ENCODE peak calls at places on chromosomes 11 and 22, in ten cellular contexts. X is upper lobe of left lung; H is testis; K is prostate gland; U is right lobe of liver; J is hepatocyte; L is body of pancreas; M is heart right ventricle; C is CD8-positive, alpha-beta T cell; B is pancreas. N is an unnamed sample.
A peak's percentile ranks its signal among the peaks of the same experiment; 100 is the strongest.

GRCh38 chr11:119148855-119149370 is at the start of gene ABCG4:
- DNase-seq in L (peak; percentile 33), K (no peak), C (no peak), M (no peak), X (peak; percentile 88), U (no peak), H (no peak), J (peak; percentile 49), B (peak; percentile 73), N (peak; percentile 81)

GRCh38 chr11:1931791-1932480 is 12.4 kb downstream of the TNNT3 start:
- DNase-seq in L (no peak), K (no peak), M (no peak), U (peak; percentile 48), J (no peak), C (no peak), X (no peak), B (peak; percentile 53), H (no peak), N (peak; percentile 86)

GRCh38 chr11:119093951-119094815 is 7.5 kb downstream of the DPAGT1 start:
- DNase-seq in U (no peak), B (peak; percentile 85), K (peak; percentile 14), H (peak; percentile 46), J (peak; percentile 62), L (peak; percentile 44), M (no peak), C (peak; percentile 49), X (no peak), N (peak; percentile 84)

GRCh38 chr11:88337342-88338222 is at the start of gene CTSC:
- DNase-seq in J (peak; percentile 96), L (peak; percentile 96), B (peak; percentile 95), K (peak; percentile 83), H (peak; percentile 98), U (peak; percentile 96), M (peak; percentile 92), C (peak; percentile 91), X (peak; percentile 98), N (peak; percentile 94)

GRCh38 chr11:2074266-2074825 is 64.8 kb downstream of the IGF2 start:
- DNase-seq in K (no peak), X (no peak), M (no peak), U (no peak), B (no peak), H (no peak), C (no peak), L (no peak), J (no peak), N (peak; percentile 43)

GRCh38 chr22:48781868-48782267 is 1045.8 kb downstream of the BRD1 start:
- DNase-seq in K (no peak), X (peak; percentile 30), U (no peak), J (no peak), L (no peak), C (no peak), H (no peak), B (no peak), M (no peak), N (no peak)

GRCh38 chr11:29448246-29448877 is 568.5 kb downstream of the KCNA4 start:
- DNase-seq in M (no peak), K (no peak), C (no peak), H (peak; percentile 54), J (peak; percentile 47), X (no peak), L (peak; percentile 9), B (no peak), U (no peak), N (no peak)

GRCh38 chr11:13042873-13043338 is 33.8 kb downstream of the RASSF10 start:
- DNase-seq in C (no peak), M (no peak), L (no peak), H (no peak), B (no peak), K (no peak), U (no peak), X (no peak), J (peak; percentile 28), N (no peak)

DNA sequence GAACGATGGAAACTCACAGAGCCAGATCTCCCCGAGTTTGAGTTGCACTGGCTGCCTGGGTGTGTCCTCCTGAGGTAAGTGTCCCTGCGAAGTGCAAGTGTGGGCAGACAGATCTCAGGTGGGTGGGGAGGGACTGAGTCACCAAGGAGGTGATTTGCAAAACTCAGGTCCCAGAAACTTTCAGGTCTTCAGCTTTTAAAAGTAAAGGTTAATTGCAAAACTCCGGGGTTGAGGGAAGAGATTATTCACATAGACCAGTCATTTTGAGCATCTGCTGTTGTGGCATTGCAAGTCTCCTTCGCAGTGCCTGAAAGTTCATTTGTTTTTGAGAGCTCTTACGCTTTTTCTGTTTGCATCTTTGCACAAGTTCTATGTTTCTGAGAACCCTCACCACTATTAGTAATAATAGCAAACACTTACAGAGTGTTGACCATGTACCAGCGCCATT is 7.1 kb downstream of the CD44 start:
- DNase-seq in J (no peak), U (no peak), B (no peak), C (peak; percentile 76), H (no peak), X (no peak), K (no peak), L (no peak), M (no peak), N (no peak)
- H3K4me1 ChIP-seq in J (no peaks in the 10 kb centered on the region), U (peaks cover 13% of the 10 kb centered on the region), B (peaks cover 9% of the 10 kb centered on the region), C (peaks cover 88% of the 10 kb centered on the region), H (no peaks in the 10 kb centered on the region), X (peaks cover 40% of the 10 kb centered on the region), K (no peaks in the 10 kb centered on the region), L (peaks cover 85% of the 10 kb centered on the region), M (peaks cover 22% of the 10 kb centered on the region), N (peaks cover 72% of the 10 kb centered on the region)

DNA sequence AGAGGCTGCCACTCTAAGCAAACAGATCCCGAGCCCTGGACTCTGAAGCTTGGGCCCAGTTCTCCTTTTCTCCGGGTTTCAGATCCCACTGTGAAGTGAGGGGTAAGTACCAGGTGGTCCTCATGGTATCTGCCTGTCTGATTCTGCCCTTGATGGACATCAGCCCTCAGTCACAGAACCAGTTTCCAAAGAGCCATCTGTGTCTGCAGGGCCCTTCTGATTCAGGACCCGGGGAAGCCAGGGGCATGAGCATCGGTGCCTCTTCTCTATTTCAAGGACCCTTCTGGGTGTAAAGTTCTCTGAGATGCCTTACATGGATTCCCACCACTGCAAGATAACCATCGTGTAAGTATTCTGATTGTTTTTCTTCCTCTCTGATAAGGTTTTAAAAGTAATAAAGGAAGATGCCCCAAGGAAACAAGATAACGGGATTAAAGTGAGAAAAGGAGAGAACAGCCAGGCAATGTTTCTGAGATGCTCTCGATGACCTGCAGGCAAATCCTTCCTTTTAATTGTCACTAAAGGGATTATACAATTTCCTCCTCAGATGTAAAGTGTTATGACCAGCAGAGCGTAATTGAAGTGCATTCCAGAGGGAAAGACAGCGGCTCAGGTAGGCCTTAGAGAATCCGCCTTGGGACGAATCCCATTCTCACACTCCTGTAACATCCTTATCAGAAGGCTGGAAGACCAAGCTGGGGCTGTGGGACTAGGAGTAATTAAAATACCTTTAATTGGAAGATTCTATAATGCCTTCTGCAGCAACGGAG is 924.3 kb downstream of the TBC1D22A start:
- DNase-seq in H (no peak), K (no peak), B (no peak), L (no peak), X (no peak), C (no peak), U (no peak), J (no peak), M (no peak), N (no peak)
- H3K9me3 ChIP-seq in H (no peaks in the 10 kb centered on the region), K (no peaks in the 10 kb centered on the region), B (no peaks in the 10 kb centered on the region), L (no peaks in the 10 kb centered on the region), X (peaks cover 15% of the 10 kb centered on the region), C (no peaks in the 10 kb centered on the region), U (no peaks in the 10 kb centered on the region), J (no peaks in the 10 kb centered on the region), M (peaks cover 24% of the 10 kb centered on the region), N (no peaks in the 10 kb centered on the region)

GRCh38 chr22:20525048-20525447 is 17.6 kb downstream of the MED15 start:
- DNase-seq in X (no peak), U (peak; percentile 5), M (no peak), H (no peak), J (no peak), L (no peak), C (no peak), K (no peak), B (no peak), N (no peak)

GRCh38 chr22:20528405-20528978 is 21.1 kb downstream of the MED15 start:
- DNase-seq in B (no peak), H (no peak), M (no peak), J (no peak), X (no peak), U (peak; percentile 31), C (no peak), K (no peak), L (no peak), N (no peak)

GRCh38 chr22:20526305-20526627 is 18.9 kb downstream of the MED15 start:
- DNase-seq in C (no peak), H (no peak), X (no peak), J (no peak), B (no peak), K (no peak), L (no peak), U (no peak), M (no peak), N (no peak)

GRCh38 chr22:20524004-20524481 is 16.6 kb downstream of the MED15 start:
- DNase-seq in M (no peak), B (no peak), X (no peak), K (no peak), L (no peak), H (peak; percentile 49), U (peak; percentile 9), C (peak; percentile 38), J (no peak), N (no peak)

DNA sequence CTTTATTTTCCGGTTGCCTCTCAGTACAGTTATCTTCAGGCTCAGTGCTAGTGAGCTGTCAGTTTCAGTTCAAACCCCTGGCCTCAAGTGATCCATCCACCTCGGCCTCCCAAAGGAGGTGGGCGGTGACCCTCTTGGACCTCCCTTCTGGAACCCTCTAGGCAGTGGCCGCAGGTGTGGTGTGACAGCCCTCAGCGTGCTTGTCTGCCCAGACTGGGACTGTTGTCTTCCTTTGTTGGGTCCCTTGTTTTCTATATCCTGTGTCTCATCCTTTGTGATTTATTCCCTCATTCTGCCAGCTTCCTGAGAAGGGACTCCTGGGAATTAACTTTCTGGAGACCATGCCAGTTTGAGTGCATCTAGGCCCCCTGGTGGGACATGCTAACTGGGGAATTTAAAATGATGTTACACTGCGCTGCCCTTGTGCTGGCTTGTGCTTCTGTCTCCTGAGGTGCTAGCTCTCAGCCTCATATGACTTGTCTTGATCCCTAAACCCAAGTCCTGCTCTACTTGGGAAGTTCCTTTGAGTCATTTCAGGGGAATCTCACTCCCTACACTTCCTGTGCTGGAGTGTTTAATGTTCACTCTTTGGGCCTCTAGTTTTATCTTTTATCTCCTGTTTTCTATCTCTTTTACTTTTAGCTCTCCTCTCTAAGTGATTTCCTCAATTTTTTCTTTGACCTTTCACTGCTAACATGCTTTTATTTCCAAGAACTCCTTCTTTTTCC is 19.4 kb downstream of the MED15 start:
- DNase-seq in K (no peak), X (no peak), B (no peak), M (no peak), J (peak; percentile 46), C (no peak), U (peak; percentile 15), H (no peak), L (no peak), N (peak; percentile 84)
- TF ChIP-seq CTCF in K (no peak), X (no peak), B (no peak), M (no peak), J (no peak), C (no peak), U (no peak), H (no peak), L (no peak), N (peak; percentile 32)

DNA sequence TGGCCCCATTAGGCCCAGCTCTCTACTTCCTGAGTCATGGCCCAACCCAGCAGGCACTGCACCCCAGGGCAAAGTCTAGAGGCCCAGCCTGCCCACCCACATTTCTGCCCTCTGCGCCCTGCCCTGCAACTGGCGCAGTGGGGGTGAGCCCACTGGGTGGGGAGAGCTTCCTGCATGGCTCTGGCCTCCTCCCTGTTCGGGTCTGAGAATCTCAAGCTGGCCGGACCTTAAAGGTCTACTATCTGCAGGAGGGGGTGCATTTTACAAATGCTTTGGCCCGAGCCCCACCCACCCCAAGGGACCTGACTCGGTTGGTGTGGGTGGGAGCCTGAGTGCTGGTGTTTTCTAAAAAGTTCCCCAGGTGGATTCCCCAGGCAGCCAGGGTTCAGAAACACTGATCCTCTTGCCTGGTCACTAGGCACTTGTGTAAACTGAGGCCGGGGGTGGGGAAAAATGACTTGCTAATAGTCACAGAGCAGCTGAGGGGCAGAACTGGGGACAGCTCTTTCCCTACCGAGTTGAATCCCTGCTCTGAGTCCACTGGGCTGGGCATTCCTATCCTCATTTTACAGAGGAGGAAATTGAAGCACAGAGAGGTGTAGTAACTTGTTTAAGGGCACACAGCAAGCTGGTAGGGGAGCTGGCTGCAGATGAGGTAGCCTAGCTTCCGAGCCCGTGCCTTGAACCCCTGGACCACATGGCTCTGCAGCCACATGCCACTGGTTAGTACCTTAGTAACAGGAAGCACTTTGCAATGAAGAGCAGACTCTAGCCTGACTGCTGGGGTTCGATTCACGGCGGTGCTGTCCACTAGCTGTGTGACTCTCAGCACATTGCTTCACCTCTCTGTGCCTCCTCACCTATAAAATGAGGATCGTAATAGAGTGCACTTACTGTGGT is 36.3 kb downstream of the CD82 start:
- DNase-seq in C (no peak), H (no peak), X (no peak), J (peak; percentile 32), U (no peak), L (no peak), K (no peak), B (no peak), M (no peak), N (peak; percentile 67)
- H3K4me1 ChIP-seq in C (peaks cover 14% of the 10 kb centered on the region), H (peaks cover 9% of the 10 kb centered on the region), X (peaks cover 54% of the 10 kb centered on the region), J (peaks cover 11% of the 10 kb centered on the region), U (peaks cover 7% of the 10 kb centered on the region), L (peaks cover under 1% of the 10 kb centered on the region), K (no peaks in the 10 kb centered on the region), B (no peaks in the 10 kb centered on the region), M (peaks cover 53% of the 10 kb centered on the region), N (peaks cover 27% of the 10 kb centered on the region)